ENCODE peak calls at places on chromosome 11, in five cellular contexts. U, A, Z, N and P are unnamed samples.
A peak's percentile ranks its signal among the peaks of the same experiment; 100 is the strongest.

GRCh38 chr11:116115801-116116200 is 611.6 kb upstream of the CADM1 start:
- DNase-seq in U (no peak), A (no peak), Z (no peak), N (no peak), P (no peak)

GRCh38 chr11:35082322-35083180 is 56.4 kb upstream of the CD44 start:
- DNase-seq in U (no peak), A (peak; percentile 80), Z (peak; percentile 89), N (peak; percentile 60), P (no peak)

GRCh38 chr11:75495749-75496641 is 29.7 kb downstream of the GDPD5 start:
- DNase-seq in U (no peak), A (no peak), Z (no peak), N (no peak), P (no peak)

GRCh38 chr11:11313426-11313825 is 39.6 kb downstream of the CSNK2A3 start:
- DNase-seq in U (no peak), A (peak; percentile 79), Z (peak; percentile 58), N (no peak), P (no peak)

GRCh38 chr11:62125881-62126280 is 2.1 kb downstream of the INCENP start:
- DNase-seq in U (no peak), A (no peak), Z (no peak), N (no peak), P (no peak)

GRCh38 chr11:117016747-117017146 is 81.5 kb downstream of the SIK3 start:
- DNase-seq in U (no peak), A (no peak), Z (no peak), N (no peak), P (no peak)

GRCh38 chr11:73810637-73811036 is 23.0 kb downstream of the MRPL48 start:
- DNase-seq in U (no peak), A (no peak), Z (no peak), N (no peak), P (no peak)

GRCh38 chr11:74138572-74138971 is 32.2 kb downstream of the C2CD3 start:
- DNase-seq in U (peak; percentile 97), A (no peak), Z (no peak), N (peak; percentile 26), P (peak; percentile 95)

GRCh38 chr11:75245356-75246005 is 4.9 kb downstream of the TPBGL start:
- DNase-seq in U (no peak), A (no peak), Z (no peak), N (peak; percentile 4), P (no peak)

GRCh38 chr11:70142171-70142875 is 60.8 kb upstream of the FADD start:
- DNase-seq in U (no peak), A (no peak), Z (no peak), N (no peak), P (no peak)

DNA sequence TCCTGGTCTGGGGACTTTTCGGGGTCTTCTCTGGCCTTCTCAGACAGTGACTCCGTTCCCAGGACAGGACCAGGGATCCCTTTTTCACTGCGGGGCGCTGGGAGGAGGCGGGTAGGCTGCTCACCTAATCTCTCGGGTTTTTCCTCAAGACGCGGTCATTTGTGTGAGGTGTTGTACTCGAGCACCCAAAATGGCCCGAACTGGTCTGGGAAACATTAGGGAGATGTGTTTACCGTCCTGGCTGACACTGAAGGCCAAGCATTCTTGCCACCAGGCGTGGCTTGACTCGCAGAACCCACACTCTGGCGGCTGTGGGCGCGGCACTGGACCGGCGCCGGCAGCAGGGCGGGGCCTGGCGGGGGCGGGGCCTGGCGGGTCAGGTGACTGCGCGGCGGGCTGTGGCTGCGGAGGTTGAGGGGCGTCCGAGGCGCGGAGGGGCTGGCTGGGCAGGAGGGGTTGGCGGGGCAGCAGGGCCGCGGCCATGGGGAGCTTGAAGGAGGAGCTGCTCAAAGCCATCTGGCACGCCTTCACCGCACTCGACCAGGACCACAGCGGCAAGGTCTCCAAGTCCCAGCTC is at the start of gene SWAP70:
- DNase-seq in U (peak; percentile 59), A (peak; percentile 86), Z (peak; percentile 95), N (peak; percentile 91), P (peak; percentile 36)
- TF ChIP-seq CTCF in U (peak; percentile 62), A (peak; percentile 14), Z (peak; percentile 40), N (peak; percentile 57), P (peak; percentile 69)

GRCh38 chr11:128500488-128500887 is 86.9 kb downstream of the ETS1 start:
- DNase-seq in U (no peak), A (no peak), Z (no peak), N (no peak), P (no peak)
- H3K4me3 ChIP-seq in U (no peak overlapping the region), A (no peak overlapping the region), Z (no peak overlapping the region), N (no peak overlapping the region), P (no peak overlapping the region)

DNA sequence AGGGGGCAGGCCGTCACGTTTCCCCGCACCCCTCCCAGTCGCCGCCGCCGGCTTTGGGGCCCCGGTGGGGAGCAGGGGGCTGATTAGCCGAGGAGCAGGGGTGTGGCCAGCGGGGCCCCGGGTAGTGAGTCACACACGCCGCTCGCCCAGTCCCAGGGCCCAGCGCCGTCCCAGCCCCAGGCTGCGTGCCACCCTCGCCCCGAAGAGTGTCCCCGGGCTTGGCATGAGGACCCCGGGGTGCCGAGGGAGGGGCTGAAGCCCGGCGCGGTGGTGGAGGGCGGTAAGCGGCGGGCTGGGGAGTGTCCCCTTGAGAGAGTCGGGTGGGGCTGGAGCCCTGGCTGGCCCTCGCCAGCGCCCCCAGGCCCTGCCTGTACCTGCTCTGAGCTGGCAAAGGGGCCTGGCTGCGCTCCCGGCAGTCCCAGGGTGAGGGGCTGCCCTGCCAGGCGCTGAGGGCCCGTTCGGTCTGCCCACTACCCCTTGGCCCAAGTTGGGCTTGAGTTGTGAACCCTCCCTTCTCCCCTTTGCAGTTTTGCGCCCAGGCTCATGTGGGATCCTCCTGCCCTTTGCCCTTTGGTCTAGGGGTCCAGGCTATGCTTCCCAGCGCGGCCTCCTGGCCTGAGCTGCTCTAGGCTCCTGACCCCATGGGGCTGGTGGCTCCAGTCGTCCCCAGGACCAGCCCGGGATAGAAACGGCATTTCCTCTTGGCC is 34.6 kb downstream of the PRDM11 start:
- DNase-seq in U (no peak), A (no peak), Z (peak; percentile 84), N (peak; percentile 77), P (no peak)
- TF ChIP-seq CTCF in U (no peak), A (no peak), Z (no peak), N (no peak), P (no peak)

GRCh38 chr11:71364176-71364671 is 84.0 kb downstream of the DHCR7 start:
- DNase-seq in U (no peak), A (no peak), Z (no peak), N (no peak), P (no peak)

GRCh38 chr11:71363721-71364120 is 84.5 kb downstream of the DHCR7 start:
- DNase-seq in U (no peak), A (no peak), Z (no peak), N (no peak), P (no peak)

GRCh38 chr11:71366076-71366475 is 82.1 kb downstream of the DHCR7 start:
- DNase-seq in U (no peak), A (no peak), Z (no peak), N (no peak), P (no peak)

GRCh38 chr11:71365626-71366025 is 82.6 kb downstream of the DHCR7 start:
- DNase-seq in U (no peak), A (no peak), Z (no peak), N (no peak), P (no peak)

GRCh38 chr11:71364806-71365205 is 83.4 kb downstream of the DHCR7 start:
- DNase-seq in U (no peak), A (no peak), Z (no peak), N (no peak), P (no peak)
- H3K4me3 ChIP-seq in U (no peak overlapping the region), A (no peak overlapping the region), Z (no peak overlapping the region), N (no peak overlapping the region), P (no peak overlapping the region)

GRCh38 chr11:100830295-100830694 is 143.2 kb downstream of the ARHGAP42 start:
- DNase-seq in U (no peak), A (no peak), Z (no peak), N (no peak), P (no peak)

GRCh38 chr11:100830978-100831732 is 144.1 kb downstream of the ARHGAP42 start:
- DNase-seq in U (no peak), A (no peak), Z (no peak), N (no peak), P (peak; percentile 21)

GRCh38 chr11:100831929-100832480 is 144.9 kb downstream of the ARHGAP42 start:
- DNase-seq in U (no peak), A (no peak), Z (no peak), N (no peak), P (no peak)

GRCh38 chr11:100825610-100826009 is 138.5 kb downstream of the ARHGAP42 start:
- DNase-seq in U (no peak), A (no peak), Z (no peak), N (no peak), P (no peak)

GRCh38 chr11:100827934-100828661 is 141.0 kb downstream of the ARHGAP42 start:
- DNase-seq in U (peak; percentile 51), A (no peak), Z (no peak), N (no peak), P (peak; percentile 9)
- TF ChIP-seq CTCF in U (peak; percentile 54), A (peak; percentile 38), Z (no peak), N (no peak), P (peak; percentile 28)